ENCODE peak calls at places on chromosomes 13 and 19, in seven cellular contexts. One of them, this sample, is unnamed. For H3K27me3 and H3K36me3, the result is how much of the 10 kb centered on the place peaks cover.

GRCh38 chr19:3142292-3142670 is 6.4 kb downstream of the GNA15 start:
- DNase-seq in cardiac muscle cell: no peak
- DNase-seq in breast epithelium: no peak
- DNase-seq in neural progenitor cell: no peak
- DNase-seq in CD8-positive, alpha-beta memory T cell: no peak
- DNase-seq in sigmoid colon: no peak
- DNase-seq in mammary epithelial cell: peak
- DNase-seq in this sample: no peak

GRCh38 chr19:20273951-20274578 is 107.1 kb downstream of the ZNF486 start:
- DNase-seq in mammary epithelial cell: no peak
- DNase-seq in cardiac muscle cell: no peak
- DNase-seq in breast epithelium: no peak
- DNase-seq in CD8-positive, alpha-beta memory T cell: no peak
- DNase-seq in neural progenitor cell: no peak
- DNase-seq in sigmoid colon: no peak
- DNase-seq in this sample: no peak

GRCh38 chr13:63554157-63554556 is 2138.5 kb upstream of the PCDH20 start:
- DNase-seq in neural progenitor cell: no peak
- DNase-seq in cardiac muscle cell: no peak
- DNase-seq in mammary epithelial cell: no peak
- DNase-seq in CD8-positive, alpha-beta memory T cell: no peak
- DNase-seq in breast epithelium: no peak
- DNase-seq in sigmoid colon: no peak
- DNase-seq in this sample: no peak

GRCh38 chr19:13195678-13196077 is 45.5 kb downstream of the IER2 start:
- DNase-seq in neural progenitor cell: peak
- DNase-seq in CD8-positive, alpha-beta memory T cell: peak
- DNase-seq in mammary epithelial cell: no peak
- DNase-seq in cardiac muscle cell: peak
- DNase-seq in breast epithelium: no peak
- DNase-seq in sigmoid colon: no peak
- DNase-seq in this sample: peak

GRCh38 chr19:17328517-17329060 is 6.1 kb downstream of the ANO8 start:
- DNase-seq in sigmoid colon: no peak
- DNase-seq in CD8-positive, alpha-beta memory T cell: peak
- DNase-seq in neural progenitor cell: peak
- DNase-seq in cardiac muscle cell: no peak
- DNase-seq in breast epithelium: no peak
- DNase-seq in mammary epithelial cell: no peak
- DNase-seq in this sample: no peak

GRCh38 chr19:39297931-39298634 is 1.9 kb downstream of the IFNL1 start:
- DNase-seq in breast epithelium: no peak
- DNase-seq in CD8-positive, alpha-beta memory T cell: peak
- DNase-seq in cardiac muscle cell: no peak
- DNase-seq in sigmoid colon: peak
- DNase-seq in mammary epithelial cell: no peak
- DNase-seq in neural progenitor cell: no peak
- DNase-seq in this sample: no peak

GRCh38 chr19:56538761-56539263 is at the start of gene ZFP28:
- DNase-seq in cardiac muscle cell: no peak
- DNase-seq in mammary epithelial cell: no peak
- DNase-seq in sigmoid colon: no peak
- DNase-seq in CD8-positive, alpha-beta memory T cell: peak
- DNase-seq in neural progenitor cell: no peak
- DNase-seq in breast epithelium: no peak
- DNase-seq in this sample: no peak

GRCh38 chr13:30679483-30680330 is 55.6 kb upstream of the ALOX5AP start:
- DNase-seq in neural progenitor cell: peak
- DNase-seq in sigmoid colon: no peak
- DNase-seq in breast epithelium: no peak
- DNase-seq in cardiac muscle cell: peak
- DNase-seq in mammary epithelial cell: no peak
- DNase-seq in CD8-positive, alpha-beta memory T cell: peak
- DNase-seq in this sample: no peak

GRCh38 chr19:4403005-4403761 is 743 bp downstream of the CHAF1A start:
- DNase-seq in sigmoid colon: no peak
- DNase-seq in breast epithelium: no peak
- DNase-seq in cardiac muscle cell: no peak
- DNase-seq in mammary epithelial cell: no peak
- DNase-seq in CD8-positive, alpha-beta memory T cell: no peak
- DNase-seq in neural progenitor cell: peak
- DNase-seq in this sample: no peak

GRCh38 chr13:28557725-28558124 is 62.8 kb upstream of the FLT1 start:
- DNase-seq in CD8-positive, alpha-beta memory T cell: no peak
- DNase-seq in breast epithelium: no peak
- DNase-seq in sigmoid colon: no peak
- DNase-seq in neural progenitor cell: no peak
- DNase-seq in cardiac muscle cell: no peak
- DNase-seq in mammary epithelial cell: no peak
- DNase-seq in this sample: no peak

GRCh38 chr13:72565893-72566292 is 161.5 kb downstream of the MZT1 start:
- DNase-seq in neural progenitor cell: peak
- DNase-seq in cardiac muscle cell: peak
- DNase-seq in CD8-positive, alpha-beta memory T cell: no peak
- DNase-seq in breast epithelium: no peak
- DNase-seq in mammary epithelial cell: no peak
- DNase-seq in sigmoid colon: no peak
- DNase-seq in this sample: no peak

GRCh38 chr19:35216026-35216832 is 12.3 kb downstream of the FAM187B start:
- DNase-seq in breast epithelium: no peak
- DNase-seq in sigmoid colon: no peak
- DNase-seq in mammary epithelial cell: peak
- DNase-seq in CD8-positive, alpha-beta memory T cell: no peak
- DNase-seq in neural progenitor cell: no peak
- DNase-seq in cardiac muscle cell: no peak
- DNase-seq in this sample: no peak

GRCh38 chr19:2524840-2525723 is 49.2 kb downstream of the GADD45B start:
- DNase-seq in cardiac muscle cell: no peak
- DNase-seq in sigmoid colon: no peak
- DNase-seq in breast epithelium: peak
- DNase-seq in mammary epithelial cell: peak
- DNase-seq in neural progenitor cell: no peak
- DNase-seq in CD8-positive, alpha-beta memory T cell: no peak
- DNase-seq in this sample: peak

GRCh38 chr19:35992902-35993765 is 1.9 kb upstream of the SDHAF1 start:
- DNase-seq in breast epithelium: no peak
- DNase-seq in sigmoid colon: no peak
- DNase-seq in cardiac muscle cell: no peak
- DNase-seq in CD8-positive, alpha-beta memory T cell: no peak
- DNase-seq in neural progenitor cell: no peak
- DNase-seq in mammary epithelial cell: peak
- DNase-seq in this sample: no peak

GRCh38 chr13:35729926-35730627 is 253.6 kb upstream of the MAB21L1 start:
- DNase-seq in neural progenitor cell: no peak
- DNase-seq in CD8-positive, alpha-beta memory T cell: no peak
- DNase-seq in cardiac muscle cell: no peak
- DNase-seq in mammary epithelial cell: no peak
- DNase-seq in breast epithelium: no peak
- DNase-seq in sigmoid colon: no peak
- DNase-seq in this sample: no peak
- H3K27me3 ChIP-seq in neural progenitor cell: under half
- H3K27me3 ChIP-seq in CD8-positive, alpha-beta memory T cell: under half
- H3K27me3 ChIP-seq in cardiac muscle cell: under half
- H3K27me3 ChIP-seq in mammary epithelial cell: under half
- H3K27me3 ChIP-seq in breast epithelium: under half
- H3K27me3 ChIP-seq in sigmoid colon: under half
- H3K27me3 ChIP-seq in this sample: under half

DNA sequence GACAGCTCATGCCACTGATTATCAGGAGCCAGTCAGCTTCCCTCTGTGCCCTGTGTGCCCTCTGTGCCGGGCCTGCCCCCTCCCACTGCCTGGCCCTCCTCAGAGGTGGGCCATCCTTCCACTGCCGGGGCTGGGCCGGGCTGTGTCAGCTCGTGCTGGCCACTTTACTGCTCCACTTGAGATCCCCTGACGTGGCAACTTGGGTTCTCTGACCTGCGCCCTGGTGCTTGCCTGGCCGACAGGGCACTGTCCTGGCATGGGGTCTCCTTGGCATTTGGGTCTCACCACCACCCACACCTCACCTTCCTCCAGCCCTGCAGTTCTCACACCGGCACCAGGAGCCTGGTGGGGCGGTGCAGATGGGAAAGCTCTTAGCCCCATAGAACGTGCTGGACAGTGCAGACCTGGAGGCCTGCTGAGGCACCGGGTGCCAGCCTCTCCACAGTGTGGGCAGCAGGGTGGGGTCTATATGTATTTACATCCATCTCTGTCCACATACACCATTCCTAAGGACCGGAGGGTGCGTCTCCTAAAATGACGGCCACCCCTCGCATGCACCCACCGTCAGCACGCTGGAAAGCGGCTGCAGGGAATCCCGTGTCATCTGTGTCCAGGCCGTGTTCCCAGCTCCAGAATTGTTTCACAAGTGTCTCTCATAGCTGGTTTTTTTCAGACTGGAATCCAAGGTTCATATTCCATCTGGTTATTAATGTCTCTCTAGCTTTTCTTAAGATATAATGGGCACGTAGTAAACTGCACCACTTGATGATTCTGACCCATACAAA is 11.8 kb downstream of the DAZAP1 start:
- DNase-seq in breast epithelium: no peak
- DNase-seq in mammary epithelial cell: no peak
- DNase-seq in sigmoid colon: no peak
- DNase-seq in neural progenitor cell: no peak
- DNase-seq in cardiac muscle cell: no peak
- DNase-seq in CD8-positive, alpha-beta memory T cell: no peak
- DNase-seq in this sample: no peak
- H3K36me3 ChIP-seq in breast epithelium: under half
- H3K36me3 ChIP-seq in mammary epithelial cell: under half
- H3K36me3 ChIP-seq in sigmoid colon: under half
- H3K36me3 ChIP-seq in neural progenitor cell: under half
- H3K36me3 ChIP-seq in cardiac muscle cell: under half
- H3K36me3 ChIP-seq in CD8-positive, alpha-beta memory T cell: under half
- H3K36me3 ChIP-seq in this sample: under half

DNA sequence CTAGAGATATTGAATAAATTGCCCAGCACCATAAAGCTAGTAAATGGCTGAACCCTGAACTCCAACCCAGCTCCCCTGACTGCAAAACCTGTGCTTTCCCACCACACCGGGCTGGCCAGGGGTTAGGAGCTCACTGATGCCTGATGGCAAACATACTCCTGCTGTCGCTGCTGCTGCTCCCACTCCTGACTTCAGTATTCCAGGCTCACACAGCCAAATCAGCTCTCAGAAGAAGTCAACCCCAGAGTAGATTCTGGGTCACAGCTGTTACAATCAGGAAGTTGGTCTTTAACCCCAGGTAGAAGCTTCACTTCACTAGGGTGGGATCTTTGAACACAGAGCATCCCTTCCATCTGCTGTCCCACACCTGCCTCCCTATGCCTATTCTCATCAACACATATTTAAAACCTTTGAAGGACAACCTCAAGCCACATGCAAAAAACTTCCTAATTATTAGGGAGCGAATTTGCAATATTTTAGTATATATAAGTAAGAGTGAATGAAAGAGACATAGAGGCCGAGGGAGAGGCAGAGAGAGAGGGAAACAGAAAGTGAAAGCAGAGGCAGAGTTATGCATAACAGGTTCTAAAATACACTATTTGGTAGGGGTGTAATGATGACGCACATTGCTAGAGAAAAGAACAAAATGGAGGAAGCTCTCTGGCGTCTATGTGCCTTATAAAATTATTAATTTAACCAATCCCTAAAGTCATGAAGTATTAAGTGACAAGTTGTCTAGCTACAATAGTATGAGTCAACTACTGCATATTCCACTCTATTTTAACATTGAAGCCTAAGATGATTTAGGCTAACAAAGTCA is 99.4 kb upstream of the SERP2 start:
- DNase-seq in mammary epithelial cell: no peak
- DNase-seq in CD8-positive, alpha-beta memory T cell: no peak
- DNase-seq in neural progenitor cell: no peak
- DNase-seq in sigmoid colon: no peak
- DNase-seq in cardiac muscle cell: no peak
- DNase-seq in breast epithelium: no peak
- DNase-seq in this sample: peak
- H3K27me3 ChIP-seq in mammary epithelial cell: under half
- H3K27me3 ChIP-seq in CD8-positive, alpha-beta memory T cell: under half
- H3K27me3 ChIP-seq in neural progenitor cell: under half
- H3K27me3 ChIP-seq in sigmoid colon: under half
- H3K27me3 ChIP-seq in cardiac muscle cell: under half
- H3K27me3 ChIP-seq in breast epithelium: under half
- H3K27me3 ChIP-seq in this sample: under half

GRCh38 chr19:23285948-23286347 is 35.8 kb upstream of the ZNF724 start:
- DNase-seq in neural progenitor cell: no peak
- DNase-seq in CD8-positive, alpha-beta memory T cell: no peak
- DNase-seq in cardiac muscle cell: no peak
- DNase-seq in breast epithelium: no peak
- DNase-seq in sigmoid colon: no peak
- DNase-seq in mammary epithelial cell: no peak
- DNase-seq in this sample: no peak
- H3K36me3 ChIP-seq in neural progenitor cell: under half
- H3K36me3 ChIP-seq in CD8-positive, alpha-beta memory T cell: under half
- H3K36me3 ChIP-seq in cardiac muscle cell: under half
- H3K36me3 ChIP-seq in breast epithelium: under half
- H3K36me3 ChIP-seq in sigmoid colon: under half
- H3K36me3 ChIP-seq in mammary epithelial cell: under half
- H3K36me3 ChIP-seq in this sample: under half

GRCh38 chr19:1520203-1520780 is 3.6 kb upstream of the PLK5 start:
- DNase-seq in cardiac muscle cell: no peak
- DNase-seq in CD8-positive, alpha-beta memory T cell: no peak
- DNase-seq in mammary epithelial cell: no peak
- DNase-seq in breast epithelium: no peak
- DNase-seq in sigmoid colon: no peak
- DNase-seq in neural progenitor cell: no peak
- DNase-seq in this sample: no peak
- H3K27me3 ChIP-seq in cardiac muscle cell: half or more
- H3K27me3 ChIP-seq in CD8-positive, alpha-beta memory T cell: under half
- H3K27me3 ChIP-seq in mammary epithelial cell: under half
- H3K27me3 ChIP-seq in breast epithelium: under half
- H3K27me3 ChIP-seq in sigmoid colon: under half
- H3K27me3 ChIP-seq in neural progenitor cell: half or more
- H3K27me3 ChIP-seq in this sample: under half

DNA sequence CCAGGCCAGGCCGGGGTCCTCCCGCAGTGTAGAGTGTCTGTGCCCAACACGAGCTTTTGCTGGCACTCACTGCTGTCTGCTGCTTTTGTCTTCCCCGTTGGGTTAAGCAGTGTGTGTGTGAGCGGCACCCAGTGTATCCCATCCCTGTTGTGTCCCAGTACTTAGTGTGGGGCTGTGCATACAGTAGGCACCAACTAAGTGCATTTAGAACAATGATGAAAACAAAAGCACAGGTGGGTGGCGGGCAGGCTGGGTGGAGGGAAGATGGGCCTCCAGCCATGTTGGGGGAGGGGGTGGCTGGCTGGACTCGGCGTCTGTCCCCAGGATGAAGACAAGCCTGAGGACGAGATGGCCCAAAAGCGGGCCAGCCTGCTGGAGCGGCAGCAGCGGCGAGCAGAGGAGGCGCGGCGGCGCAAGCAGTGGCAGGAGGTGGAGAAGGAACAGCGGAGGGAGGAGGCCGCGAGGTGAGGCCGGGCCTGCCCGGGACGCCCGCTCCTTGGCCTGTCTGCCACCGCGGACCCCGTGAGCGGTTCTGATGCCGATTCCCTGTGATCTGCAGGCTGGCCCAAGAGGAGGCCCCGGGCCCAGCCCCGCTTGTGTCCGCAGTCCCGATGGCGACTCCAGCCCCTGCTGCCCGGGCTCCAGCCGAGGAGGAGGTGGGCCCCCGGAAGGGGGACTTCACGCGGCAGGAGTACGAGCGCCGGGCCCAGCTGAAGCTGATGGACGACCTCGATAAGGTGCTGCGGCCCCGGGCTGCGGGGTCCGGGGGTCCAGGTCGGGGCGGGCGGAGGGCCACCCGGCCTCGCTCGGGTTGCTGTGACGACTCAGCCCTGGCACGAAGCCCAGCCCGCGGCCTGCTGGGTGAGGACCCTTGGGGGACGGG is 14.2 kb downstream of the XAB2 start:
- DNase-seq in CD8-positive, alpha-beta memory T cell: no peak
- DNase-seq in neural progenitor cell: no peak
- DNase-seq in cardiac muscle cell: no peak
- DNase-seq in mammary epithelial cell: no peak
- DNase-seq in breast epithelium: no peak
- DNase-seq in sigmoid colon: no peak
- DNase-seq in this sample: no peak
- H3K36me3 ChIP-seq in CD8-positive, alpha-beta memory T cell: under half
- H3K36me3 ChIP-seq in neural progenitor cell: under half
- H3K36me3 ChIP-seq in cardiac muscle cell: under half
- H3K36me3 ChIP-seq in mammary epithelial cell: under half
- H3K36me3 ChIP-seq in breast epithelium: under half
- H3K36me3 ChIP-seq in sigmoid colon: under half
- H3K36me3 ChIP-seq in this sample: under half